ENCODE peak calls at places on chromosomes 6 and 20, in four cellular contexts. One of them, this sample, is unnamed.

GRCh38 chr6:36563237-36563927 is 16.1 kb upstream of the STK38 start:
- DNase-seq in IMR-90: peak; percentile 44
- DNase-seq in mesendoderm: peak; percentile 18
- DNase-seq in H9: no peak
- DNase-seq in this sample: no peak

GRCh38 chr20:41168281-41169183 is 31.2 kb downstream of the PLCG1 start:
- DNase-seq in IMR-90: no peak
- DNase-seq in mesendoderm: no peak
- DNase-seq in H9: no peak
- DNase-seq in this sample: no peak

GRCh38 chr6:80789912-80790635 is 683.6 kb downstream of the BCKDHB start:
- DNase-seq in IMR-90: peak; percentile 35
- DNase-seq in mesendoderm: no peak
- DNase-seq in H9: no peak
- DNase-seq in this sample: no peak

GRCh38 chr6:155187994-155188706 is 75.7 kb upstream of the CLDN20 start:
- DNase-seq in IMR-90: peak; percentile 66
- DNase-seq in mesendoderm: no peak
- DNase-seq in H9: no peak
- DNase-seq in this sample: no peak

GRCh38 chr6:46421239-46421638 is 70.0 kb downstream of the RCAN2 start:
- DNase-seq in IMR-90: no peak
- DNase-seq in mesendoderm: peak; percentile 4
- DNase-seq in H9: no peak
- DNase-seq in this sample: no peak

GRCh38 chr6:35534396-35535170 is 21.9 kb upstream of the TULP1 start:
- DNase-seq in IMR-90: no peak
- DNase-seq in mesendoderm: peak; percentile 46
- DNase-seq in H9: no peak
- DNase-seq in this sample: no peak

GRCh38 chr6:148616811-148617210 is 130.0 kb upstream of the UST start:
- DNase-seq in IMR-90: peak; percentile 43
- DNase-seq in mesendoderm: no peak
- DNase-seq in H9: no peak
- DNase-seq in this sample: no peak

GRCh38 chr20:39943336-39943735 is 745.7 kb downstream of the MAFB start:
- DNase-seq in IMR-90: no peak
- DNase-seq in mesendoderm: no peak
- DNase-seq in H9: no peak
- DNase-seq in this sample: no peak

DNA sequence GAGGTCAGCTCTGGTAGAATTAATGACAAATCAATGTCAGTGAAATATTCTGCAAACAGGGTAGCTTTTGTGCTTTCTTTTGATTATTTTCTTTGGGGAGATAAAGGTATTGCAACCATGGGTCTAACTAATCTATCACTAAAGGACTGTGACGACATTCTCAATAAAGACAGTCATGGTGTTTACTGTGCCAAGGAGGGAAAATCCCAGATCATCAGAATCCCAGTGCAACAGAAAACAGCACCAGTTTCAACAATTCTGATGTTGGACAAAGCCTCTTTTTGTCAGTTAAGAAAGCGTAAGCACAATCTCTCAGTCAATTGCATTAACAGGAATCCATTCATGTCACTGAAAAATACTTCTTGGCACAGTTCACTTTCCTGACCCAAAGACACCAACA is 36.8 kb upstream of the SMIM29 start:
- DNase-seq in IMR-90: no peak
- DNase-seq in mesendoderm: no peak
- DNase-seq in H9: no peak
- DNase-seq in this sample: no peak
- H4K5ac ChIP-seq in IMR-90: no peak overlapping the region
- H4K5ac ChIP-seq in mesendoderm: no peak overlapping the region
- H4K5ac ChIP-seq in H9: no peak overlapping the region
- H4K5ac ChIP-seq in this sample: no peak overlapping the region

DNA sequence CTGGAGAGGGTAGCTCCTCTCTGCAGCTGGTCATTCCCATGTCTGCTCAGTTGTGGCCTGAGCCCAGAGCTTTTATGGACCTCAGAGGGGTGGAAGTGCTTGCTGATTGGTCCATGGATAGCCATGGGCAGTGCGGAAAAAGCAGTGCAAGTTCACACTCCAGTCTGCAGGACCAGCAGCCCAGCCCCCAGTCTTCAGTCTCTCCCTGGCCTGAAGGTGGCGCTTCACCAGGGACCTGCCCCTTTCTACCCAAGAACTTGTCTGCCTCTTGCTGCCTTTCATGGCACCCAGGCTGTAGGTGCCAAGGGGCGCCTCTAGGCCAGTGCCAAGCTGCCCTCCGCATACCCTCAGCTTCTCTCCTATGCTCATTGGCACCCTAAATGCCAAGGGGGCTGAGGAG is 91.0 kb downstream of the TBXT start:
- DNase-seq in IMR-90: no peak
- DNase-seq in mesendoderm: peak; percentile 54
- DNase-seq in H9: peak; percentile 81
- DNase-seq in this sample: peak; percentile 77
- H4K5ac ChIP-seq in IMR-90: no peak overlapping the region
- H4K5ac ChIP-seq in mesendoderm: no peak overlapping the region
- H4K5ac ChIP-seq in H9: no peak overlapping the region
- H4K5ac ChIP-seq in this sample: no peak overlapping the region

GRCh38 chr6:134452901-134453300 is 135.0 kb upstream of the SGK1 start:
- DNase-seq in IMR-90: no peak
- DNase-seq in mesendoderm: no peak
- DNase-seq in H9: no peak
- DNase-seq in this sample: no peak

GRCh38 chr6:134456284-134456683 is 138.4 kb upstream of the SGK1 start:
- DNase-seq in IMR-90: no peak
- DNase-seq in mesendoderm: peak; percentile 88
- DNase-seq in H9: no peak
- DNase-seq in this sample: no peak

GRCh38 chr6:134454794-134455193 is 136.9 kb upstream of the SGK1 start:
- DNase-seq in IMR-90: peak; percentile 49
- DNase-seq in mesendoderm: no peak
- DNase-seq in H9: no peak
- DNase-seq in this sample: no peak

GRCh38 chr6:134453792-134454510 is 136.0 kb upstream of the SGK1 start:
- DNase-seq in IMR-90: no peak
- DNase-seq in mesendoderm: peak; percentile 70
- DNase-seq in H9: no peak
- DNase-seq in this sample: no peak

GRCh38 chr6:134455319-134455718 is 137.4 kb upstream of the SGK1 start:
- DNase-seq in IMR-90: no peak
- DNase-seq in mesendoderm: no peak
- DNase-seq in H9: no peak
- DNase-seq in this sample: no peak
- H4K5ac ChIP-seq in IMR-90: peak overlapping the region; percentile 72
- H4K5ac ChIP-seq in mesendoderm: no peak overlapping the region
- H4K5ac ChIP-seq in H9: no peak overlapping the region
- H4K5ac ChIP-seq in this sample: no peak overlapping the region

GRCh38 chr6:122576888-122577287 is 33.3 kb upstream of the PKIB start:
- DNase-seq in IMR-90: no peak
- DNase-seq in mesendoderm: no peak
- DNase-seq in H9: no peak
- DNase-seq in this sample: no peak
- H4K5ac ChIP-seq in IMR-90: no peak overlapping the region
- H4K5ac ChIP-seq in mesendoderm: no peak overlapping the region
- H4K5ac ChIP-seq in H9: no peak overlapping the region
- H4K5ac ChIP-seq in this sample: no peak overlapping the region

GRCh38 chr6:38281131-38281530 is 358.6 kb downstream of the BTBD9 start:
- DNase-seq in IMR-90: no peak
- DNase-seq in mesendoderm: no peak
- DNase-seq in H9: no peak
- DNase-seq in this sample: no peak

GRCh38 chr6:38282911-38283310 is 356.8 kb downstream of the BTBD9 start:
- DNase-seq in IMR-90: no peak
- DNase-seq in mesendoderm: no peak
- DNase-seq in H9: no peak
- DNase-seq in this sample: no peak

GRCh38 chr6:38284772-38285406 is 354.8 kb downstream of the BTBD9 start:
- DNase-seq in IMR-90: no peak
- DNase-seq in mesendoderm: no peak
- DNase-seq in H9: no peak
- DNase-seq in this sample: no peak

GRCh38 chr6:38287487-38287886 is 352.2 kb downstream of the BTBD9 start:
- DNase-seq in IMR-90: no peak
- DNase-seq in mesendoderm: no peak
- DNase-seq in H9: no peak
- DNase-seq in this sample: no peak

DNA sequence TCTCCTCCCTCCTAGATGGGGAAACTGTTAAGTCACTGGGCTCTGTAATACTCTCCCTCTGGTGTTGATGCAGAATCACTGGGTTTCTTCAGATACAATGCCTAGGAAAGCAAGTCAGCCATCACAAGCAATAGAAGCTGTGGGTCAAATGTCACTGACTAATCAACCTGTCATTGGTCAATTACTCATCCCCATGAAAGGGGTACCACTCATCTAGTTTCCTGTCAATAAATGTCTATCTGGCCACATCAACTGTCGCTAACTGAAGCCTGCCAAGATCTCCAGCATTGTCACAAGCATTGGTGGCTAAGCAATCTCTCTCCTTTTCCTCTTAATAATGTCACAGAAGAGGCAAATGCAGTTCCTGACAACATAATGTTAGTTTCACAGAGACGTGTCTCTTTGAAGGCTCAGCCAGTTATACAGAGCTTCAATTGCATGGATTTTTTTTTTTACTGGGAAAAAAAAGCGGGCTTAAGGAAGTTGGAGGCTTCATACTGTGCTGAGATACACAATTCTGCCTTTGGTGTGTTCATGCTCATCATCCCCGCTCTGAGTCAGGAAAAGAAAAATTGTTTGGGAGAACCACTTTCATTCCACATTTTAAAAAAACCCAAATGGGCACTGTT is 355.9 kb downstream of the BTBD9 start:
- DNase-seq in IMR-90: peak; percentile 60
- DNase-seq in mesendoderm: no peak
- DNase-seq in H9: no peak
- DNase-seq in this sample: no peak
- H4K5ac ChIP-seq in IMR-90: no peak overlapping the region
- H4K5ac ChIP-seq in mesendoderm: no peak overlapping the region
- H4K5ac ChIP-seq in H9: no peak overlapping the region
- H4K5ac ChIP-seq in this sample: no peak overlapping the region

DNA sequence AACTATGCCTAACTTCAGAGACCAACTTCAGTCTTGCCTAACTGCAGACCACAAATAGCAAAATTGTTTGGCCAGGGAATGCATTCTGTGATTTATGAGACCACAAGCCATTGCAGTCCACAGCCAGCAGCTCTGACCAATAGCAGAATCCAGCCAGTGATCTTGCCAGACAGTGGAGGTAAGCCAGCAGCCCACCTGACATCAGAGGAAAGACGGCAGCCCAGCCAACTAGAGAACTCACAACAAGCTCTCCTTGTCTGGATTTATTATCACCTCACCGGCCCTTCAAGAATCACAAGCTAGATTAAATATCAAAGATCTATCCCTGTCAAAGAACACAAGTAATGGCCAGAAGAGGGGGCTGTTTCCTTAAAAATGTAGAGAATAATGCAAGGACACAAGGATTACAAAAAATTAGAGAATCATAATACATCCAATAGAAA is 66.5 kb upstream of the SLC35F1 start:
- DNase-seq in IMR-90: peak; percentile 36
- DNase-seq in mesendoderm: peak; percentile 70
- DNase-seq in H9: no peak
- DNase-seq in this sample: no peak
- H4K5ac ChIP-seq in IMR-90: no peak overlapping the region
- H4K5ac ChIP-seq in mesendoderm: no peak overlapping the region
- H4K5ac ChIP-seq in H9: no peak overlapping the region
- H4K5ac ChIP-seq in this sample: no peak overlapping the region

DNA sequence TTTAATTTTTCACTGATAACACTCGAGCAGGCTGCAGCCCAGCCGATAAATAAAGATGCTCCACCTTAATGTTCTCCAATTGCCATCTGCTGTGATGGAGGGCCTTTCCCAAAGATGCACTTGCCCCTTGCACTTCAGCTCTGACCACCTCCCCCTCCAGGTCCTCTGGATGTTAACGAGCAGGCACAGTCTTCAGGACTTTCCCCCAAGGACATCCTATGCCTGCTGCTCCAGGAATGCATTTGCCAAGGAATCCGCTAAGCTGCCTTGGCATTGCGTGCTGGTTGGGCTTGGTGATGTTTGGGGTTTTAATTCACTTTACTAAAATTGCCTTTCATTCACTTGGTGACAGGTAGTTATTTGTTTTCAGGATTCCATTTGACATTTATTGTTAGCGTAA is 66.9 kb upstream of the TSHZ2 start:
- DNase-seq in IMR-90: no peak
- DNase-seq in mesendoderm: peak; percentile 12
- DNase-seq in H9: no peak
- DNase-seq in this sample: no peak
- H4K5ac ChIP-seq in IMR-90: no peak overlapping the region
- H4K5ac ChIP-seq in mesendoderm: no peak overlapping the region
- H4K5ac ChIP-seq in H9: no peak overlapping the region
- H4K5ac ChIP-seq in this sample: no peak overlapping the region

This sample was measured in H1.